ENCODE peak calls at places on chromosomes 16 and 17, in seven cellular contexts. P is activated naive CD8-positive, alpha-beta T cell treated with anti-CD3 and anti-CD28 coated beads, Interleukin-2, amount 50 U/mL, for 24 hours; U is activated CD4-positive, alpha-beta T cell treated with anti-CD3 and anti-CD28 coated beads, Interleukin-2, amount 50 U/mL, for 1 hour; S is progenitor cell of endocrine pancreas; Y is thoracic aorta; W is activated T-cell treated with anti-CD3 and anti-CD28 coated beads, Interleukin-2, amount 50 U/mL, for 72 hours; K is brain microvascular endothelial cell. B is an unnamed sample.

GRCh38 chr17:41360291-41360995 is 9.2 kb downstream of the KRT33B start:
- DNase-seq in P (no peak), U (no peak), S (no peak), Y (no peak), W (no peak), K (peak; percentile 32), B (no peak)

GRCh38 chr17:6040473-6040872 is 29.7 kb upstream of the WSCD1 start:
- DNase-seq in P (no peak), U (no peak), S (no peak), Y (no peak), W (no peak), K (no peak), B (no peak)

GRCh38 chr16:51940183-51940582 is 606.8 kb downstream of the TOX3 start:
- DNase-seq in P (no peak), U (no peak), S (no peak), Y (no peak), W (no peak), K (no peak), B (no peak)

GRCh38 chr16:21684199-21684598 is 20.4 kb downstream of the OTOA start:
- DNase-seq in P (peak; percentile 43), U (peak; percentile 30), S (no peak), Y (no peak), W (peak; percentile 24), K (no peak), B (peak; percentile 69)

GRCh38 chr17:40448639-40449261 is 5.5 kb downstream of the IGFBP4 start:
- DNase-seq in P (no peak), U (no peak), S (no peak), Y (no peak), W (no peak), K (no peak), B (no peak)

GRCh38 chr17:28327031-28327607 is 8.1 kb downstream of the TMEM97 start:
- DNase-seq in P (no peak), U (no peak), S (no peak), Y (no peak), W (peak; percentile 65), K (no peak), B (no peak)

GRCh38 chr16:23967775-23968571 is 132.2 kb downstream of the PRKCB start:
- DNase-seq in P (no peak), U (no peak), S (no peak), Y (no peak), W (no peak), K (no peak), B (no peak)

GRCh38 chr16:84504420-84505248 is at the start of gene MEAK7:
- DNase-seq in P (peak; percentile 99), U (peak; percentile 97), S (peak; percentile 98), Y (peak; percentile 95), W (peak; percentile 99), K (peak; percentile 98), B (peak; percentile 99)

GRCh38 chr17:81048827-81049371 is 13.9 kb downstream of the BAIAP2 start:
- DNase-seq in P (no peak), U (no peak), S (no peak), Y (no peak), W (no peak), K (no peak), B (no peak)

GRCh38 chr17:80678621-80679020 is 134.0 kb downstream of the RPTOR start:
- DNase-seq in P (peak; percentile 66), U (peak; percentile 20), S (no peak), Y (no peak), W (peak; percentile 80), K (peak; percentile 92), B (no peak)

GRCh38 chr17:79806863-79807720 is 10.2 kb upstream of the CBX8 start:
- DNase-seq in P (no peak), U (no peak), S (no peak), Y (no peak), W (no peak), K (no peak), B (no peak)

GRCh38 chr16:25699069-25699468 is 7.3 kb downstream of the HS3ST4 start:
- DNase-seq in P (no peak), U (no peak), S (no peak), Y (no peak), W (no peak), K (no peak), B (no peak)

GRCh38 chr16:66606000-66606751 is 1.7 kb downstream of the CMTM3 start:
- DNase-seq in P (no peak), U (no peak), S (no peak), Y (no peak), W (no peak), K (no peak), B (peak; percentile 52)

GRCh38 chr16:17273142-17273561 is 197.6 kb downstream of the XYLT1 start:
- DNase-seq in P (peak; percentile 22), U (no peak), S (no peak), Y (no peak), W (peak; percentile 67), K (peak; percentile 34), B (no peak)

GRCh38 chr16:65532218-65532617 is 410.4 kb upstream of the CDH11 start:
- DNase-seq in P (no peak), U (no peak), S (no peak), Y (no peak), W (no peak), K (no peak), B (no peak)

GRCh38 chr17:77324227-77324626 is 183.5 kb downstream of the SEC14L1 start:
- DNase-seq in P (no peak), U (no peak), S (no peak), Y (no peak), W (no peak), K (no peak), B (peak; percentile 26)

GRCh38 chr17:77306048-77306789 is 165.4 kb downstream of the SEC14L1 start:
- DNase-seq in P (no peak), U (no peak), S (no peak), Y (no peak), W (no peak), K (no peak), B (no peak)

GRCh38 chr17:78357177-78357586 is 2.7 kb downstream of the SOCS3 start:
- DNase-seq in P (peak; percentile 27), U (no peak), S (no peak), Y (no peak), W (peak; percentile 48), K (no peak), B (peak; percentile 29)

GRCh38 chr17:75619506-75620431 is 13.5 kb upstream of the SMIM5 start:
- DNase-seq in P (peak; percentile 30), U (no peak), S (no peak), Y (no peak), W (peak; percentile 44), K (no peak), B (peak; percentile 95)

GRCh38 chr16:2337431-2338296 is 2.9 kb downstream of the ABCA3 start:
- DNase-seq in P (no peak), U (no peak), S (no peak), Y (no peak), W (no peak), K (no peak), B (no peak)

GRCh38 chr17:78263063-78263735 is 31.8 kb downstream of the TMEM235 start:
- DNase-seq in P (no peak), U (no peak), S (no peak), Y (no peak), W (peak; percentile 55), K (no peak), B (peak; percentile 66)

GRCh38 chr17:49028271-49028670 is 31.1 kb downstream of the IGF2BP1 start:
- DNase-seq in P (no peak), U (no peak), S (no peak), Y (no peak), W (no peak), K (no peak), B (no peak)

GRCh38 chr17:17514361-17514992 is 18.3 kb upstream of the RASD1 start:
- DNase-seq in P (no peak), U (no peak), S (no peak), Y (no peak), W (no peak), K (no peak), B (no peak)

GRCh38 chr17:67246648-67247415 is 1.8 kb upstream of the HELZ start:
- DNase-seq in P (no peak), U (peak; percentile 27), S (peak; percentile 13), Y (no peak), W (peak; percentile 17), K (peak; percentile 36), B (peak; percentile 56)

GRCh38 chr17:75876938-75877751 is 1.2 kb downstream of the TRIM47 start:
- DNase-seq in P (peak; percentile 42), U (no peak), S (no peak), Y (peak; percentile 93), W (peak; percentile 51), K (peak; percentile 84), B (peak; percentile 84)

GRCh38 chr17:48043171-48043570 is 5.0 kb upstream of the NFE2L1 start:
- DNase-seq in P (no peak), U (no peak), S (no peak), Y (no peak), W (no peak), K (no peak), B (no peak)

GRCh38 chr16:50368410-50369132 is at the start of gene BRD7:
- DNase-seq in P (peak; percentile 69), U (peak; percentile 66), S (peak; percentile 67), Y (no peak), W (peak; percentile 63), K (peak; percentile 29), B (peak; percentile 96)

GRCh38 chr16:72300892-72301291 is 128.9 kb upstream of the PMFBP1 start:
- DNase-seq in P (no peak), U (no peak), S (no peak), Y (no peak), W (no peak), K (no peak), B (no peak)

GRCh38 chr16:83995756-83996155 is 27.7 kb downstream of the NECAB2 start:
- DNase-seq in P (no peak), U (no peak), S (no peak), Y (no peak), W (no peak), K (peak; percentile 21), B (peak; percentile 98)